ENCODE peak calls at places on chromosomes 1 and 21, in ten cellular contexts. G is BE2C, N is astrocyte of the spinal cord, C is Calu3, P is PC-9, H is fibroblast of mammary gland, F is RWPE1, M is GM13976, E is adrenal gland, Q is prostate gland. L is an unnamed sample.
A peak's percentile ranks its signal among the peaks of the same experiment; 100 is the strongest.

GRCh38 chr1:241817331-241817792 is 30.6 kb upstream of the EXO1 start:
- DNase-seq in E (no peak), C (no peak), Q (no peak), P (no peak), F (no peak), H (peak; percentile 85), G (no peak), N (peak; percentile 81), M (no peak), L (peak; percentile 80)

GRCh38 chr1:205658943-205659581 is 21.2 kb downstream of the SLC45A3 start:
- DNase-seq in Q (peak; percentile 75), P (peak; percentile 74), H (peak; percentile 49), C (peak; percentile 89), N (peak; percentile 62), M (peak; percentile 90), F (peak; percentile 91), E (peak; percentile 88), G (peak; percentile 88), L (peak; percentile 42)

GRCh38 chr1:241323510-241323909 is 33.5 kb downstream of the RGS7 start:
- DNase-seq in C (peak; percentile 51), H (peak; percentile 56), N (peak; percentile 50), P (no peak), M (peak; percentile 20), F (peak; percentile 30), G (no peak), E (peak; percentile 55), Q (no peak), L (peak; percentile 10)

GRCh38 chr1:234313171-234313570 is 60.1 kb upstream of the COA6 start:
- DNase-seq in H (no peak), C (no peak), P (no peak), G (no peak), E (no peak), N (no peak), M (no peak), F (no peak), Q (no peak), L (no peak)

GRCh38 chr1:235326719-235327558 is 1.0 kb downstream of the ARID4B start:
- DNase-seq in E (peak; percentile 63), M (peak; percentile 60), F (peak; percentile 12), C (peak; percentile 35), N (no peak), H (no peak), Q (peak; percentile 8), G (peak; percentile 51), P (peak; percentile 18), L (no peak)

GRCh38 chr1:206513312-206514111 is 6.2 kb downstream of the RASSF5 start:
- DNase-seq in P (peak; percentile 89), F (peak; percentile 98), Q (peak; percentile 64), N (peak; percentile 86), M (no peak), H (peak; percentile 97), G (no peak), C (peak; percentile 50), E (peak; percentile 88), L (peak; percentile 81)

GRCh38 chr21:14995695-14996490 is 68.9 kb downstream of the NRIP1 start:
- DNase-seq in M (no peak), F (no peak), G (no peak), Q (no peak), H (peak; percentile 44), N (peak; percentile 57), E (no peak), C (peak; percentile 12), P (no peak), L (peak; percentile 26)

GRCh38 chr21:44402323-44403105 is 49.1 kb downstream of the TRPM2 start:
- DNase-seq in H (no peak), F (no peak), P (no peak), Q (no peak), C (no peak), G (no peak), E (peak; percentile 37), N (no peak), M (peak; percentile 24), L (no peak)

GRCh38 chr1:38129473-38129872 is 82.9 kb upstream of the POU3F1 start:
- DNase-seq in H (no peak), M (no peak), N (no peak), E (no peak), C (no peak), Q (no peak), G (no peak), F (no peak), P (no peak), L (no peak)
- TF ChIP-seq CTCF in H (no peak), M (no peak), N (peak; percentile 30), E (no peak), C (no peak), Q (no peak), G (peak; percentile 18), F (no peak), P (no peak), L (peak; percentile 45)

DNA sequence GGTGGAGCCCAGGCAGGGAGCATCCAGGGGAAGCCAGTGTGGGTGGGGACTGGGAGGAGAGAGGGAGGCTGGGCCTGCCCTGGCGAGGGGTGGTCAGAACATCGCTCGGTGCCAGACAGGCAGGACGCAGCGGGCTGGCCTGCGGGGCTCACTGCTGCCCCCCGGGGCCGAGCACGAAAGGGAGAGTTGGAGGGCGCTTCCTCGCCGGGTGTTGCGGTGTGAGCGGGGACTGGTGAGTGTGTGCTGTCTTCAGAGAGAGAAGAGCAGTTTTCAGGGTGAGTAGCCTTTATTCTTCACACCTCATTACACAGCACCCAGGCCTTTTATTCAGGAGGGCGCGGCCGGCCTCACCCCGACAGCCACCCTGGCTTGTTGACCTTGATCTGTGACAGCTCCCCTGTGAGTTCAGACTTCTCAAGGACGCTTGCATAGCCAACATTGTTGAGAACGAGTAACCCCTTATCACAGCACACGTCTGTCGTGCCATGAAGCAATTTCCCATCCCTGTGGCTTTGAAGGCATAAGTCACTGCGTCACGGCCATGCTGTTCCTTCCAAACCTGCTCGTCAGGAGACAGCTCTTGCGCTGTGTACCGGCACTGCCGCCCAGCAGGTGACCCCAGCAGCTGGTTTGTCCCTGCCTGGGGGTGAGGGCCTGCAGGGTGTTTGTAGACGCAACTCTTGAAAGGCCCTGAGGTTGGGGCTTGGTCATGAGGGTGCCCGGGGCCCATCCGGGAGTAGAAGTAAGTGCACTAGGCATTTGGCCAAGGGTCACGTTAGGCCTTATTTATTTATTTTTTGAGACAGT is 54.6 kb downstream of the PRKCZ start:
- DNase-seq in Q (no peak), F (no peak), H (no peak), N (no peak), C (no peak), G (no peak), E (no peak), P (no peak), M (no peak), L (no peak)
- TF ChIP-seq CTCF in Q (no peak), F (no peak), H (no peak), N (peak; percentile 3), C (no peak), G (no peak), E (no peak), P (no peak), M (no peak), L (no peak)

GRCh38 chr1:23421752-23422312 is 2.7 kb downstream of the TCEA3 start:
- DNase-seq in C (no peak), Q (no peak), P (no peak), M (no peak), G (no peak), E (peak; percentile 74), F (no peak), H (peak; percentile 80), N (peak; percentile 32), L (peak; percentile 68)
- TF ChIP-seq CTCF in C (no peak), Q (no peak), P (no peak), M (no peak), G (no peak), E (peak; percentile 49), F (no peak), H (peak; percentile 33), N (no peak), L (peak; percentile 72)

GRCh38 chr1:15526490-15527339 is at the start of gene DNAJC16:
- DNase-seq in E (peak; percentile 100), Q (peak; percentile 100), G (peak; percentile 94), M (peak; percentile 91), C (peak; percentile 96), N (peak; percentile 100), H (peak; percentile 100), F (peak; percentile 96), P (peak; percentile 99), L (peak; percentile 100)
- TF ChIP-seq CTCF in E (no peak), Q (peak; percentile 46), G (peak; percentile 21), M (no peak), C (no peak), N (peak; percentile 38), H (peak; percentile 30), F (no peak), P (no peak), L (peak; percentile 57)

DNA sequence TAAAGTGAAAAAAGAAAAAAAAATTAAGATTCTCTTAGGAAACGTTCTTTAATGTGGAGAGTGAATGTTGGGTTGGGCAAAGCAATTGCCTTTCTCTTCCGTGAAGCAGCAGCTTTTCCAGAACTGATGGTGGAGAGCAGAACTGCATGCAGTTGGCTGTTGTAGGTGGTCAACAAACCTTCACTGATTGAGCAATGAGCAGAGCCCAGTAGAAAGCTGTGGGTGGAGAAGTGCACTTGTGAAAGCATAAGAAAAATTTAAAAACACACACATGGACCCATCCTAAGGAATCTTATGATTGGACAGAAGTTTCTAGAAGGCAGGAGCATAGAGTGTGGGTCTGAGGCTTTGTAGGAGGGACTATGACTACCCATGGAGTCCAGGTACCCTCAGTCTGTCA is 4.5 kb downstream of the PRELP start:
- DNase-seq in P (no peak), N (peak; percentile 8), Q (no peak), E (no peak), M (no peak), H (peak; percentile 65), G (no peak), C (no peak), F (no peak), L (peak; percentile 73)
- TF ChIP-seq CTCF in P (no peak), N (no peak), Q (no peak), E (no peak), M (no peak), H (no peak), G (no peak), C (no peak), F (no peak), L (peak; percentile 28)

L was measured in HFFc6.